ENCODE peak calls at places on chromosome 20, in eight cellular contexts. One of them, this sample, is unnamed.

GRCh38 chr20:63758152-63758551 is 18.6 kb downstream of the SLC2A4RG start:
- DNase-seq in HepG2: no peak
- DNase-seq in GM12878: no peak
- DNase-seq in H1: no peak
- DNase-seq in K562: no peak
- DNase-seq in endothelial cell of umbilical vein: no peak
- DNase-seq in A549: no peak
- DNase-seq in HCT116: no peak
- DNase-seq in this sample: no peak

GRCh38 chr20:23689399-23689690 is 507 bp upstream of the CST4 start:
- DNase-seq in GM12878: no peak
- DNase-seq in endothelial cell of umbilical vein: no peak
- DNase-seq in A549: no peak
- DNase-seq in K562: no peak
- DNase-seq in HepG2: no peak
- DNase-seq in H1: no peak
- DNase-seq in HCT116: no peak
- DNase-seq in this sample: no peak

GRCh38 chr20:51326241-51326819 is 216.2 kb downstream of the NFATC2 start:
- DNase-seq in GM12878: no peak
- DNase-seq in A549: peak
- DNase-seq in endothelial cell of umbilical vein: peak
- DNase-seq in H1: no peak
- DNase-seq in HCT116: peak
- DNase-seq in HepG2: peak
- DNase-seq in K562: peak
- DNase-seq in this sample: peak

GRCh38 chr20:50670126-50670862 is 21.0 kb downstream of the RIPOR3 start:
- DNase-seq in GM12878: no peak
- DNase-seq in HCT116: no peak
- DNase-seq in A549: peak
- DNase-seq in HepG2: peak
- DNase-seq in endothelial cell of umbilical vein: no peak
- DNase-seq in H1: no peak
- DNase-seq in K562: no peak
- DNase-seq in this sample: no peak

GRCh38 chr20:33668087-33668790 is 1.5 kb downstream of the ACTL10 start:
- DNase-seq in HCT116: no peak
- DNase-seq in GM12878: no peak
- DNase-seq in H1: no peak
- DNase-seq in A549: peak
- DNase-seq in K562: peak
- DNase-seq in HepG2: no peak
- DNase-seq in endothelial cell of umbilical vein: no peak
- DNase-seq in this sample: no peak

GRCh38 chr20:48148020-48148419 is 362.7 kb upstream of the SULF2 start:
- DNase-seq in HepG2: no peak
- DNase-seq in endothelial cell of umbilical vein: no peak
- DNase-seq in HCT116: no peak
- DNase-seq in GM12878: no peak
- DNase-seq in K562: no peak
- DNase-seq in A549: no peak
- DNase-seq in H1: no peak
- DNase-seq in this sample: no peak

GRCh38 chr20:62332989-62333819 is 30.4 kb downstream of the ADRM1 start:
- DNase-seq in H1: no peak
- DNase-seq in A549: no peak
- DNase-seq in endothelial cell of umbilical vein: no peak
- DNase-seq in K562: no peak
- DNase-seq in GM12878: no peak
- DNase-seq in HepG2: no peak
- DNase-seq in HCT116: no peak
- DNase-seq in this sample: no peak

GRCh38 chr20:56400001-56400640 is 7.7 kb downstream of the CSTF1 start:
- DNase-seq in H1: no peak
- DNase-seq in GM12878: peak
- DNase-seq in endothelial cell of umbilical vein: peak
- DNase-seq in HCT116: peak
- DNase-seq in A549: peak
- DNase-seq in HepG2: peak
- DNase-seq in K562: peak
- DNase-seq in this sample: peak

GRCh38 chr20:35297153-35297552 is 4.9 kb upstream of the FAM83C start:
- DNase-seq in A549: no peak
- DNase-seq in HepG2: no peak
- DNase-seq in endothelial cell of umbilical vein: no peak
- DNase-seq in H1: no peak
- DNase-seq in HCT116: no peak
- DNase-seq in K562: no peak
- DNase-seq in GM12878: no peak
- DNase-seq in this sample: peak

GRCh38 chr20:61513124-61514017 is 261.3 kb downstream of the CDH4 start:
- DNase-seq in A549: no peak
- DNase-seq in H1: no peak
- DNase-seq in GM12878: no peak
- DNase-seq in HepG2: no peak
- DNase-seq in K562: no peak
- DNase-seq in HCT116: no peak
- DNase-seq in endothelial cell of umbilical vein: no peak
- DNase-seq in this sample: no peak

GRCh38 chr20:47296950-47297349 is 59.5 kb downstream of the ZMYND8 start:
- DNase-seq in GM12878: no peak
- DNase-seq in endothelial cell of umbilical vein: no peak
- DNase-seq in K562: no peak
- DNase-seq in HepG2: no peak
- DNase-seq in H1: no peak
- DNase-seq in A549: no peak
- DNase-seq in HCT116: no peak
- DNase-seq in this sample: peak

GRCh38 chr20:53255102-53255710 is 283.0 kb downstream of the TSHZ2 start:
- DNase-seq in GM12878: no peak
- DNase-seq in A549: no peak
- DNase-seq in HepG2: no peak
- DNase-seq in HCT116: no peak
- DNase-seq in K562: no peak
- DNase-seq in endothelial cell of umbilical vein: no peak
- DNase-seq in H1: no peak
- DNase-seq in this sample: no peak

GRCh38 chr20:50786703-50787102 is 8.2 kb upstream of the BCAS4 start:
- DNase-seq in endothelial cell of umbilical vein: no peak
- DNase-seq in A549: no peak
- DNase-seq in K562: no peak
- DNase-seq in HepG2: no peak
- DNase-seq in GM12878: no peak
- DNase-seq in H1: no peak
- DNase-seq in HCT116: no peak
- DNase-seq in this sample: no peak

GRCh38 chr20:45833030-45833882 is at the start of gene SNX21:
- DNase-seq in endothelial cell of umbilical vein: peak
- DNase-seq in K562: peak
- DNase-seq in HCT116: no peak
- DNase-seq in A549: peak
- DNase-seq in GM12878: no peak
- DNase-seq in HepG2: peak
- DNase-seq in H1: no peak
- DNase-seq in this sample: peak

GRCh38 chr20:5356921-5357320 is 40.2 kb upstream of the PROKR2 start:
- DNase-seq in HCT116: no peak
- DNase-seq in endothelial cell of umbilical vein: peak
- DNase-seq in HepG2: no peak
- DNase-seq in GM12878: no peak
- DNase-seq in K562: no peak
- DNase-seq in H1: no peak
- DNase-seq in A549: no peak
- DNase-seq in this sample: no peak

GRCh38 chr20:58511364-58511763 is 3.8 kb downstream of the APCDD1L start:
- DNase-seq in endothelial cell of umbilical vein: peak
- DNase-seq in HCT116: no peak
- DNase-seq in K562: no peak
- DNase-seq in GM12878: no peak
- DNase-seq in A549: no peak
- DNase-seq in H1: no peak
- DNase-seq in HepG2: no peak
- DNase-seq in this sample: peak

GRCh38 chr20:20184149-20184548 is 131.8 kb downstream of the CFAP61 start:
- DNase-seq in endothelial cell of umbilical vein: no peak
- DNase-seq in K562: peak
- DNase-seq in H1: no peak
- DNase-seq in HepG2: no peak
- DNase-seq in A549: no peak
- DNase-seq in HCT116: no peak
- DNase-seq in GM12878: no peak
- DNase-seq in this sample: peak
- TF ChIP-seq CTCF in endothelial cell of umbilical vein: peak
- TF ChIP-seq CTCF in K562: peak
- TF ChIP-seq CTCF in H1: peak
- TF ChIP-seq CTCF in HepG2: peak
- TF ChIP-seq CTCF in A549: peak
- TF ChIP-seq CTCF in HCT116: peak
- TF ChIP-seq CTCF in GM12878: peak
- TF ChIP-seq CTCF in this sample: peak

GRCh38 chr20:38757145-38757800 is 9.0 kb downstream of the ACTR5 start:
- DNase-seq in HCT116: no peak
- DNase-seq in A549: no peak
- DNase-seq in endothelial cell of umbilical vein: peak
- DNase-seq in HepG2: no peak
- DNase-seq in GM12878: no peak
- DNase-seq in K562: no peak
- DNase-seq in H1: no peak
- DNase-seq in this sample: no peak
- TF ChIP-seq POLR2A in HCT116: no peak
- TF ChIP-seq POLR2A in A549: no peak
- TF ChIP-seq POLR2A in endothelial cell of umbilical vein: no peak
- TF ChIP-seq POLR2A in HepG2: no peak
- TF ChIP-seq POLR2A in GM12878: no peak
- TF ChIP-seq POLR2A in K562: no peak
- TF ChIP-seq POLR2A in H1: no peak
- TF ChIP-seq POLR2A in this sample: no peak

GRCh38 chr20:4166726-4167035 is 151.3 kb upstream of the RNF24 start:
- DNase-seq in HepG2: no peak
- DNase-seq in GM12878: no peak
- DNase-seq in H1: no peak
- DNase-seq in K562: no peak
- DNase-seq in HCT116: no peak
- DNase-seq in endothelial cell of umbilical vein: no peak
- DNase-seq in A549: no peak
- DNase-seq in this sample: no peak

GRCh38 chr20:4169360-4170214 is 154.2 kb upstream of the RNF24 start:
- DNase-seq in K562: no peak
- DNase-seq in H1: no peak
- DNase-seq in HCT116: no peak
- DNase-seq in GM12878: no peak
- DNase-seq in HepG2: no peak
- DNase-seq in A549: no peak
- DNase-seq in endothelial cell of umbilical vein: no peak
- DNase-seq in this sample: no peak

GRCh38 chr20:4164246-4164645 is 148.9 kb upstream of the RNF24 start:
- DNase-seq in A549: no peak
- DNase-seq in HepG2: no peak
- DNase-seq in HCT116: no peak
- DNase-seq in H1: no peak
- DNase-seq in K562: no peak
- DNase-seq in GM12878: no peak
- DNase-seq in endothelial cell of umbilical vein: no peak
- DNase-seq in this sample: no peak

GRCh38 chr20:4165984-4166725 is 150.8 kb upstream of the RNF24 start:
- DNase-seq in A549: no peak
- DNase-seq in GM12878: no peak
- DNase-seq in HCT116: no peak
- DNase-seq in H1: no peak
- DNase-seq in HepG2: no peak
- DNase-seq in K562: no peak
- DNase-seq in endothelial cell of umbilical vein: no peak
- DNase-seq in this sample: no peak

GRCh38 chr20:4167261-4168004 is 152.1 kb upstream of the RNF24 start:
- DNase-seq in K562: no peak
- DNase-seq in HepG2: peak
- DNase-seq in A549: no peak
- DNase-seq in endothelial cell of umbilical vein: no peak
- DNase-seq in GM12878: no peak
- DNase-seq in H1: no peak
- DNase-seq in HCT116: no peak
- DNase-seq in this sample: no peak
- TF ChIP-seq MAX in K562: no peak
- TF ChIP-seq MAX in HepG2: no peak
- TF ChIP-seq MAX in A549: no peak
- TF ChIP-seq MAX in endothelial cell of umbilical vein: no peak
- TF ChIP-seq MAX in GM12878: no peak
- TF ChIP-seq MAX in H1: no peak
- TF ChIP-seq MAX in HCT116: no peak
- TF ChIP-seq MAX in this sample: no peak

DNA sequence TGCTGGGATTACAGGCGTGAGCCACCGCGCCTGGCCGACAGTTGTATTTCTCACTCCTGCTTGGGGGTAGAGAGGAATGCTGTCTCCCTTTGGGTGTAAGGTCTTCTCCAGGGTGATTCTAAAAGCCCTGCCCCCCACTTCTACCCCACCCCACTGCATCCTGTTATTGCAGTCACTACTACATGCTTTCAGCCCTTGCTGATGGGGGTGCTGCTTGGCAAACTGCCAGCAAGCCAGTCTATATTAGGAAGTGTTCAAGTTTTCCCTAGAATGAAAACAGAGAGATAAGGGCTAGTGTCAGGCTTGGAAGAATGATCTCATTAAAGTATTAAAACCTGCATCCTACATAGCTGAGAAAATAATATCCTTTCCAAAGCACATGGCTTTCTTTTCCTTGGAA is 31.3 kb downstream of the TTI1 start:
- DNase-seq in GM12878: no peak
- DNase-seq in endothelial cell of umbilical vein: peak
- DNase-seq in K562: peak
- DNase-seq in A549: no peak
- DNase-seq in HCT116: no peak
- DNase-seq in H1: no peak
- DNase-seq in HepG2: no peak
- DNase-seq in this sample: no peak
- TF ChIP-seq CTCF in GM12878: no peak
- TF ChIP-seq CTCF in endothelial cell of umbilical vein: no peak
- TF ChIP-seq CTCF in K562: no peak
- TF ChIP-seq CTCF in A549: no peak
- TF ChIP-seq CTCF in HCT116: no peak
- TF ChIP-seq CTCF in H1: no peak
- TF ChIP-seq CTCF in HepG2: no peak
- TF ChIP-seq CTCF in this sample: no peak

This sample was measured in NB4.